ENCODE peak calls at places on chromosomes 13 and 19, in six cellular contexts. One of them, this sample, is unnamed.

GRCh38 chr19:1067341-1068103 is 555 bp downstream of the ARHGAP45 start:
- DNase-seq in CD8-positive, alpha-beta T cell: peak; percentile 88
- DNase-seq in left ventricle myocardium inferior: no peak
- DNase-seq in lower lobe of right lung: peak; percentile 48
- DNase-seq in ascending aorta: no peak
- DNase-seq in kidney epithelial cell: no peak
- DNase-seq in this sample: no peak

GRCh38 chr19:30001794-30002193 is 59.8 kb downstream of the URI1 start:
- DNase-seq in CD8-positive, alpha-beta T cell: no peak
- DNase-seq in left ventricle myocardium inferior: no peak
- DNase-seq in lower lobe of right lung: no peak
- DNase-seq in ascending aorta: no peak
- DNase-seq in kidney epithelial cell: no peak
- DNase-seq in this sample: no peak

GRCh38 chr19:6100284-6100915 is 9.9 kb downstream of the RFX2 start:
- DNase-seq in CD8-positive, alpha-beta T cell: no peak
- DNase-seq in left ventricle myocardium inferior: no peak
- DNase-seq in lower lobe of right lung: peak; percentile 68
- DNase-seq in ascending aorta: no peak
- DNase-seq in kidney epithelial cell: no peak
- DNase-seq in this sample: no peak

GRCh38 chr13:100128838-100129237 is 39.9 kb downstream of the PCCA start:
- DNase-seq in CD8-positive, alpha-beta T cell: no peak
- DNase-seq in left ventricle myocardium inferior: no peak
- DNase-seq in lower lobe of right lung: no peak
- DNase-seq in ascending aorta: no peak
- DNase-seq in kidney epithelial cell: no peak
- DNase-seq in this sample: no peak

GRCh38 chr13:114213980-114214379 is 20.7 kb upstream of the CDC16 start:
- DNase-seq in CD8-positive, alpha-beta T cell: no peak
- DNase-seq in left ventricle myocardium inferior: no peak
- DNase-seq in lower lobe of right lung: no peak
- DNase-seq in ascending aorta: no peak
- DNase-seq in kidney epithelial cell: no peak
- DNase-seq in this sample: no peak

GRCh38 chr19:55443045-55443823 is at the start of gene SHISA7:
- DNase-seq in CD8-positive, alpha-beta T cell: no peak
- DNase-seq in left ventricle myocardium inferior: no peak
- DNase-seq in lower lobe of right lung: no peak
- DNase-seq in ascending aorta: no peak
- DNase-seq in kidney epithelial cell: no peak
- DNase-seq in this sample: no peak

GRCh38 chr19:17797397-17798201 is 2.7 kb downstream of the B3GNT3 start:
- DNase-seq in CD8-positive, alpha-beta T cell: no peak
- DNase-seq in left ventricle myocardium inferior: no peak
- DNase-seq in lower lobe of right lung: no peak
- DNase-seq in ascending aorta: no peak
- DNase-seq in kidney epithelial cell: no peak
- DNase-seq in this sample: peak; percentile 90

GRCh38 chr19:4083677-4084546 is 17.2 kb upstream of the ZBTB7A start:
- DNase-seq in CD8-positive, alpha-beta T cell: peak; percentile 50
- DNase-seq in left ventricle myocardium inferior: no peak
- DNase-seq in lower lobe of right lung: peak; percentile 77
- DNase-seq in ascending aorta: no peak
- DNase-seq in kidney epithelial cell: no peak
- DNase-seq in this sample: peak; percentile 89

GRCh38 chr19:1445932-1446712 is 3.8 kb upstream of the APC2 start:
- DNase-seq in CD8-positive, alpha-beta T cell: no peak
- DNase-seq in left ventricle myocardium inferior: no peak
- DNase-seq in lower lobe of right lung: no peak
- DNase-seq in ascending aorta: no peak
- DNase-seq in kidney epithelial cell: no peak
- DNase-seq in this sample: no peak

GRCh38 chr13:112066624-112067004 is 335 bp upstream of the SOX1 start:
- DNase-seq in CD8-positive, alpha-beta T cell: peak; percentile 73
- DNase-seq in left ventricle myocardium inferior: peak; percentile 52
- DNase-seq in lower lobe of right lung: peak; percentile 54
- DNase-seq in ascending aorta: no peak
- DNase-seq in kidney epithelial cell: no peak
- DNase-seq in this sample: no peak

GRCh38 chr19:15812059-15812722 is 3.3 kb downstream of the OR10H1 start:
- DNase-seq in CD8-positive, alpha-beta T cell: peak; percentile 52
- DNase-seq in left ventricle myocardium inferior: no peak
- DNase-seq in lower lobe of right lung: no peak
- DNase-seq in ascending aorta: no peak
- DNase-seq in kidney epithelial cell: no peak
- DNase-seq in this sample: peak; percentile 40

GRCh38 chr19:28744943-28745342 is 468.0 kb downstream of the UQCRFS1 start:
- DNase-seq in CD8-positive, alpha-beta T cell: no peak
- DNase-seq in left ventricle myocardium inferior: no peak
- DNase-seq in lower lobe of right lung: no peak
- DNase-seq in ascending aorta: no peak
- DNase-seq in kidney epithelial cell: no peak
- DNase-seq in this sample: no peak

GRCh38 chr13:97215325-97215724 is 6.8 kb upstream of the MBNL2 start:
- DNase-seq in CD8-positive, alpha-beta T cell: no peak
- DNase-seq in left ventricle myocardium inferior: no peak
- DNase-seq in lower lobe of right lung: no peak
- DNase-seq in ascending aorta: no peak
- DNase-seq in kidney epithelial cell: no peak
- DNase-seq in this sample: no peak

GRCh38 chr13:97211357-97211756 is 10.8 kb upstream of the MBNL2 start:
- DNase-seq in CD8-positive, alpha-beta T cell: no peak
- DNase-seq in left ventricle myocardium inferior: no peak
- DNase-seq in lower lobe of right lung: no peak
- DNase-seq in ascending aorta: no peak
- DNase-seq in kidney epithelial cell: no peak
- DNase-seq in this sample: no peak

GRCh38 chr13:97211986-97212385 is 10.1 kb upstream of the MBNL2 start:
- DNase-seq in CD8-positive, alpha-beta T cell: no peak
- DNase-seq in left ventricle myocardium inferior: no peak
- DNase-seq in lower lobe of right lung: no peak
- DNase-seq in ascending aorta: no peak
- DNase-seq in kidney epithelial cell: no peak
- DNase-seq in this sample: no peak

GRCh38 chr13:97214921-97215320 is 7.2 kb upstream of the MBNL2 start:
- DNase-seq in CD8-positive, alpha-beta T cell: no peak
- DNase-seq in left ventricle myocardium inferior: no peak
- DNase-seq in lower lobe of right lung: no peak
- DNase-seq in ascending aorta: no peak
- DNase-seq in kidney epithelial cell: no peak
- DNase-seq in this sample: no peak

DNA sequence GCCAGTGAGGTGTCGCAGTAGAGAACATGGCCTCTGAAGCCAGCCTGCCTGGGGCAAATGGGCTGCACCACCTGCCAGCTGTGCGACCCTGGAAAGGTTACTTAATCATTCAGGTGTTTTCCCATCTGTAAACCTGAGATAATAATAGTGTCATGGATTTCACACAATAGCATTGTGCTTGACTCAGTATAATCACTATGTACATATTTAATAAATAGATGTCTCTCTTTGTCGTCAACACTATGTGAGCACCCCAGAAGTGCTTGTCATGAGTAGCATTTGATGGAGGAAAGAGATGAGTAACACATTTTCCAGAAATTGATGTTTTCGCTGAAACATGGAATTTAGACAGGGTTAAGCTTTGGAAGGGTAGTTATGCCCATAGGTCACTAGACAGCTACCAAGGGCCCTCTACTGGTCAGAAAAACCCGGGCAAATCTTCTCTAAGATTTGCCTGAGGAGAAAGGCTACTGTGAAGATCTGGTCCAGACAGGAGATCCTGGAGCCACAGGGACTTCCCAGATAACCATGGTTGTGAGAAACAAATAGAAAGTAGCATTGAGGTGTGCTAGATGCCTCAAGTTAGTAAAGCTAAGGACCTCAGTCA is 9.5 kb upstream of the MBNL2 start:
- DNase-seq in CD8-positive, alpha-beta T cell: no peak
- DNase-seq in left ventricle myocardium inferior: no peak
- DNase-seq in lower lobe of right lung: no peak
- DNase-seq in ascending aorta: no peak
- DNase-seq in kidney epithelial cell: no peak
- DNase-seq in this sample: peak; percentile 42
- TF ChIP-seq CTCF in CD8-positive, alpha-beta T cell: no peak
- TF ChIP-seq CTCF in left ventricle myocardium inferior: peak; percentile 72
- TF ChIP-seq CTCF in lower lobe of right lung: peak; percentile 62
- TF ChIP-seq CTCF in ascending aorta: peak; percentile 46
- TF ChIP-seq CTCF in kidney epithelial cell: peak; percentile 51
- TF ChIP-seq CTCF in this sample: no peak

GRCh38 chr13:97439196-97439595 is 5.2 kb downstream of the RAP2A start:
- DNase-seq in CD8-positive, alpha-beta T cell: no peak
- DNase-seq in left ventricle myocardium inferior: no peak
- DNase-seq in lower lobe of right lung: no peak
- DNase-seq in ascending aorta: no peak
- DNase-seq in kidney epithelial cell: no peak
- DNase-seq in this sample: no peak

GRCh38 chr13:97435794-97436193 is 1.8 kb downstream of the RAP2A start:
- DNase-seq in CD8-positive, alpha-beta T cell: no peak
- DNase-seq in left ventricle myocardium inferior: no peak
- DNase-seq in lower lobe of right lung: no peak
- DNase-seq in ascending aorta: no peak
- DNase-seq in kidney epithelial cell: no peak
- DNase-seq in this sample: no peak

GRCh38 chr13:97435297-97435682 is 1.3 kb downstream of the RAP2A start:
- DNase-seq in CD8-positive, alpha-beta T cell: no peak
- DNase-seq in left ventricle myocardium inferior: no peak
- DNase-seq in lower lobe of right lung: no peak
- DNase-seq in ascending aorta: no peak
- DNase-seq in kidney epithelial cell: no peak
- DNase-seq in this sample: no peak

GRCh38 chr13:97436845-97437244 is 2.9 kb downstream of the RAP2A start:
- DNase-seq in CD8-positive, alpha-beta T cell: no peak
- DNase-seq in left ventricle myocardium inferior: no peak
- DNase-seq in lower lobe of right lung: no peak
- DNase-seq in ascending aorta: no peak
- DNase-seq in kidney epithelial cell: no peak
- DNase-seq in this sample: no peak

DNA sequence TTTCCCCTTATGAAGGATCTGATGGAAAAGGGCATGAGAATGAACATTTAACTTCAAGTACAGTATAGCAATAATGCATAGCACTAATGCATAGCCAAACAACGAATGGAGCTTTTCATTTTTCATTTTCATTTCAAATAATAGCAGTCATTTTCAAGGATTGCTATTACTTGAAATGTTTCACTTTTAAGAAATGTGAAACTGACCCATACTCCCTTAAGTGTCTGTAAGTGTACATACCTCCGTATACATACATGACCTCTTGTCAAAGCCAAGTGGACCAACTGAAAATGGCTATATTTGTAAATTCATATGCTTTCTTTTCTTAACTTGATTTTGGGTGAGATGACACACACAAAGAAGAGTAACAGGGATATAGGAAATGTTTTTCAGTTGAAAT is 3.8 kb downstream of the RAP2A start:
- DNase-seq in CD8-positive, alpha-beta T cell: no peak
- DNase-seq in left ventricle myocardium inferior: no peak
- DNase-seq in lower lobe of right lung: no peak
- DNase-seq in ascending aorta: no peak
- DNase-seq in kidney epithelial cell: no peak
- DNase-seq in this sample: no peak
- H3K4me3 ChIP-seq in CD8-positive, alpha-beta T cell: no peak overlapping the region
- H3K4me3 ChIP-seq in left ventricle myocardium inferior: no peak overlapping the region
- H3K4me3 ChIP-seq in lower lobe of right lung: no peak overlapping the region
- H3K4me3 ChIP-seq in ascending aorta: peak overlapping the region; percentile 97
- H3K4me3 ChIP-seq in kidney epithelial cell: no peak overlapping the region
- H3K4me3 ChIP-seq in this sample: no peak overlapping the region

GRCh38 chr13:91397595-91397994 is 826 bp upstream of the GPC5 start:
- DNase-seq in CD8-positive, alpha-beta T cell: no peak
- DNase-seq in left ventricle myocardium inferior: no peak
- DNase-seq in lower lobe of right lung: no peak
- DNase-seq in ascending aorta: no peak
- DNase-seq in kidney epithelial cell: no peak
- DNase-seq in this sample: no peak
- H3K27me3 ChIP-seq in CD8-positive, alpha-beta T cell: peaks cover 12% of the 10 kb centered on the region
- H3K27me3 ChIP-seq in left ventricle myocardium inferior: peaks cover 72% of the 10 kb centered on the region
- H3K27me3 ChIP-seq in lower lobe of right lung: peaks cover 48% of the 10 kb centered on the region
- H3K27me3 ChIP-seq in ascending aorta: no peaks in the 10 kb centered on the region
- H3K27me3 ChIP-seq in kidney epithelial cell: peaks cover 14% of the 10 kb centered on the region
- H3K27me3 ChIP-seq in this sample: no peaks in the 10 kb centered on the region

DNA sequence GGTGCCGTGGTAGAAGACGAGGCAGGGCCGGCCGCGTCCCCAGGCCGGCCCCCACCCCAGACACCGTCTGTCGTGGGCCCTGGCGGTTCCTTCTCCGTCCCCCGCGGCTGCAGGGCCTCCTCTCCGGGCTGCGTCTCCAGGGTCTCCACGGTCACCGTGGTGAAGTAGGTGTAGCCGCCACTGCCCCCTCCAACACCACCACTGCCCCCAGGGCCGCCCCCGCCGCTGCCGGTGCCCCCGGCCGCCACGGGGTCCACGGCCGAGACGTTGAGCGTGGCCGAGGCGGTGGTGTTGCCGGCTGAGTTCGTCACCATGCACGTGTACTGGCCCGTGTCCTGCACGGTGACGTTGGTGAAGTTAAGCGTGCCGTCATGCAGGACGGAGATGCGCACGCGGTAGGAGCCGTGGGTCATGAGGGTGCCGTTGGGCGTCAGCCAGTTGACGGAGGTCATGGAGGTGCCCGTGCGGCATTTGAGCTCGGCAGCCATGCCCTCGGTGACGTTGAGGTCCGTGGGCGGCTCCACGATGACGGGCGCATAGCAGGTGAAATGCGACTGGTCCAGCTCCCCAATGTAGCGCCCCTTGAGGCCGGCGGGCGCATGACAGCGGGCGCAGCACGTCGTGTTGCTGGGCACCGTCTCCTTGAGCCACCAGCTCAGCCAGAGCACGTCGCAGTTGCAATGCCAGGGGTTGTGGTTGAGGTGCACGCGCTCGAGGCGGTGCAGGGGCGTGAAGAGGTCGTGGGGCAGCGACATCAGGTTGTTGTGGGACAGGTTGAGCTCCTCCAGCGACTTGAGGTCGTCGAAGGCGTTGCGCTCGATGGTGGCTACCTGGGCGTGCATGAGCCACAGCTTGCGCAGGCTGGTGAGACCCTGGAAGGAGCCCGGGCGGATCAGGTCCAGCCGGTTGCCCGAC is 4.6 kb upstream of the ASPDH start:
- DNase-seq in CD8-positive, alpha-beta T cell: no peak
- DNase-seq in left ventricle myocardium inferior: no peak
- DNase-seq in lower lobe of right lung: peak; percentile 46
- DNase-seq in ascending aorta: no peak
- DNase-seq in kidney epithelial cell: no peak
- DNase-seq in this sample: no peak
- TF ChIP-seq CTCF in CD8-positive, alpha-beta T cell: no peak
- TF ChIP-seq CTCF in left ventricle myocardium inferior: no peak
- TF ChIP-seq CTCF in lower lobe of right lung: peak; percentile 11
- TF ChIP-seq CTCF in ascending aorta: no peak
- TF ChIP-seq CTCF in kidney epithelial cell: no peak
- TF ChIP-seq CTCF in this sample: no peak

This sample was measured in stomach.